ENCODE peak calls at places on chromosomes 13 and 19, in five cellular contexts. U is stimulated activated CD8-positive, alpha-beta memory T cell treated with anti-CD3 and anti-CD28 coated beads, Interleukin-7, amount 100 ng/mL, for 1 hour; D is G401; K is progenitor cell of endocrine pancreas; C is heart left ventricle. X is an unnamed sample.

GRCh38 chr13:30792257-30793000 is 57.1 kb downstream of the ALOX5AP start:
- DNase-seq in C (peak; percentile 86), K (no peak), D (peak; percentile 91), U (no peak), X (peak; percentile 93)

GRCh38 chr13:99806671-99807070 is 164.9 kb downstream of the ZIC5 start:
- DNase-seq in U (no peak), C (no peak), D (peak; percentile 72), K (no peak), X (no peak)

GRCh38 chr13:45662122-45662521 is 40.0 kb upstream of the CBY2 start:
- DNase-seq in C (no peak), K (no peak), D (no peak), U (no peak), X (no peak)

GRCh38 chr13:89375839-89376238 is 1704.7 kb downstream of the SLITRK5 start:
- DNase-seq in U (no peak), K (no peak), D (peak; percentile 10), C (no peak), X (no peak)

GRCh38 chr19:46546194-46546896 is 50.7 kb upstream of the PNMA8B start:
- DNase-seq in K (no peak), U (no peak), C (no peak), D (no peak), X (peak; percentile 57)

GRCh38 chr19:46386996-46387712 is 26.2 kb downstream of the CCDC8 start:
- DNase-seq in C (no peak), D (no peak), U (no peak), K (no peak), X (no peak)

GRCh38 chr13:41053384-41053826 is 7.9 kb upstream of the WBP4 start:
- DNase-seq in K (no peak), D (no peak), C (peak; percentile 36), U (no peak), X (no peak)

GRCh38 chr13:104832265-104832664 is 1703.2 kb downstream of the EFNB2 start:
- DNase-seq in U (no peak), C (no peak), D (no peak), K (no peak), X (no peak)

GRCh38 chr13:97574926-97575325 is 141.0 kb downstream of the RAP2A start:
- DNase-seq in K (no peak), C (peak; percentile 24), U (no peak), D (no peak), X (peak; percentile 21)

GRCh38 chr19:52778811-52779210 is 7.8 kb downstream of the ZNF600 start:
- DNase-seq in U (no peak), K (no peak), C (no peak), D (no peak), X (no peak)

X was measured in mucosa of gallbladder.